ENCODE peak calls at places on chromosomes 7 and 10, in five cellular contexts. R is KBM-7; H is CD8-positive, alpha-beta memory T cell; M is naive B cell; G is colonic mucosa. Z is an unnamed sample.

GRCh38 chr10:114499630-114500190 is 95.4 kb upstream of the AFAP1L2 start:
- DNase-seq in R (no peak), H (no peak), M (peak), G (peak), Z (no peak)

GRCh38 chr10:113704637-113705343 is 25.1 kb downstream of the CASP7 start:
- DNase-seq in R (peak), H (no peak), M (peak), G (peak), Z (no peak)

GRCh38 chr7:149865437-149865836 is 8.3 kb upstream of the ATP6V0E2 start:
- DNase-seq in R (peak), H (peak), M (no peak), G (no peak), Z (no peak)

GRCh38 chr7:24573554-24574338 is 494 bp downstream of the PALS2 start:
- DNase-seq in R (peak), H (peak), M (peak), G (peak), Z (peak)

GRCh38 chr10:114542373-114542772 is 115.7 kb downstream of the ABLIM1 start:
- DNase-seq in R (no peak), H (no peak), M (no peak), G (no peak), Z (no peak)

GRCh38 chr10:114534480-114535095 is 123.5 kb downstream of the ABLIM1 start:
- DNase-seq in R (no peak), H (no peak), M (no peak), G (no peak), Z (no peak)

GRCh38 chr7:139476139-139476538 is 7.3 kb downstream of the KLRG2 start:
- DNase-seq in R (no peak), H (no peak), M (no peak), G (no peak), Z (no peak)

GRCh38 chr7:40726559-40726958 is 591.8 kb downstream of the SUGCT start:
- DNase-seq in R (no peak), H (no peak), M (no peak), G (no peak), Z (no peak)

GRCh38 chr7:4681922-4682620 is at the start of gene FOXK1:
- DNase-seq in R (peak), H (peak), M (peak), G (peak), Z (peak)

GRCh38 chr7:43151076-43151475 is 38.6 kb downstream of the HECW1 start:
- DNase-seq in R (no peak), H (no peak), M (no peak), G (no peak), Z (no peak)

GRCh38 chr10:119135517-119135890 is 30.0 kb downstream of the SFXN4 start:
- DNase-seq in R (peak), H (no peak), M (no peak), G (no peak), Z (no peak)

GRCh38 chr10:62248465-62248864 is 20.2 kb downstream of the RTKN2 start:
- DNase-seq in R (no peak), H (no peak), M (no peak), G (no peak), Z (no peak)

GRCh38 chr10:13056461-13057077 is 43.4 kb upstream of the OPTN start:
- DNase-seq in R (no peak), H (no peak), M (no peak), G (no peak), Z (no peak)

GRCh38 chr10:43172645-43173044 is 34.4 kb downstream of the CSGALNACT2 start:
- DNase-seq in R (no peak), H (no peak), M (no peak), G (no peak), Z (no peak)

GRCh38 chr7:128715079-128715478 is 24.1 kb upstream of the CALU start:
- DNase-seq in R (peak), H (no peak), M (no peak), G (no peak), Z (no peak)

GRCh38 chr7:44398953-44399574 is 73.7 kb upstream of the CAMK2B start:
- DNase-seq in R (no peak), H (no peak), M (no peak), G (no peak), Z (no peak)

GRCh38 chr10:78531088-78531487 is 497.4 kb downstream of the RPS24 start:
- DNase-seq in R (no peak), H (no peak), M (no peak), G (no peak), Z (no peak)

GRCh38 chr7:82029236-82029635 is 259.4 kb upstream of the HGF start:
- DNase-seq in R (no peak), H (no peak), M (no peak), G (no peak), Z (no peak)

GRCh38 chr10:132558516-132559413 is 21.2 kb downstream of the INPP5A start:
- DNase-seq in R (no peak), H (no peak), M (no peak), G (no peak), Z (no peak)

GRCh38 chr10:20185116-20185515 is 368.9 kb downstream of the PLXDC2 start:
- DNase-seq in R (no peak), H (no peak), M (no peak), G (no peak), Z (no peak)

GRCh38 chr7:98399903-98400537 is 870 bp downstream of the BAIAP2L1 start:
- DNase-seq in R (no peak), H (no peak), M (no peak), G (no peak), Z (no peak)

GRCh38 chr10:4249841-4250496 is 465.0 kb upstream of the KLF6 start:
- DNase-seq in R (no peak), H (no peak), M (no peak), G (no peak), Z (no peak)

GRCh38 chr10:72062832-72063702 is 25.3 kb downstream of the SPOCK2 start:
- DNase-seq in R (no peak), H (no peak), M (no peak), G (no peak), Z (no peak)

GRCh38 chr10:79331226-79331625 is 16.0 kb upstream of the PPIF start:
- DNase-seq in R (no peak), H (no peak), M (no peak), G (no peak), Z (no peak)

GRCh38 chr10:75048669-75049098 is 62.8 kb upstream of the SAMD8 start:
- DNase-seq in R (no peak), H (no peak), M (no peak), G (no peak), Z (no peak)

GRCh38 chr10:25465582-25466372 is 291.0 kb downstream of the GPR158 start:
- DNase-seq in R (no peak), H (no peak), M (no peak), G (no peak), Z (no peak)

GRCh38 chr10:132229834-132230556 is 43.2 kb downstream of the DPYSL4 start:
- DNase-seq in R (no peak), H (peak), M (peak), G (peak), Z (no peak)

GRCh38 chr7:36303202-36304098 is 86.2 kb upstream of the ANLN start:
- DNase-seq in R (no peak), H (no peak), M (no peak), G (peak), Z (no peak)

GRCh38 chr10:10094700-10095099 is 923.0 kb upstream of the CELF2 start:
- DNase-seq in R (no peak), H (no peak), M (no peak), G (no peak), Z (no peak)

GRCh38 chr10:30793093-30793492 is 163.5 kb upstream of the LYZL2 start:
- DNase-seq in R (no peak), H (no peak), M (no peak), G (no peak), Z (no peak)

GRCh38 chr10:123480344-123480743 is 185.8 kb upstream of the GPR26 start:
- DNase-seq in R (no peak), H (no peak), M (no peak), G (no peak), Z (no peak)

GRCh38 chr7:954330-955238 is at the start of gene ADAP1:
- DNase-seq in R (peak), H (peak), M (peak), G (peak), Z (peak)

Z was measured in natural killer cell.